ENCODE peak calls at places on chromosomes 1 and 21, in nine cellular contexts. R is left lung, T is hepatocyte, P is A673, O is tibial artery, J is A549, V is fibroblast of lung, U is sigmoid colon, S is K562. W is an unnamed sample.

GRCh38 chr1:115198938-115199337 is 109.6 kb upstream of the TSPAN2 start:
- DNase-seq in S (no peak), U (no peak), R (no peak), J (no peak), P (peak; percentile 56), O (no peak), V (peak; percentile 47), T (no peak), W (no peak)

GRCh38 chr1:222852326-222852725 is 37.5 kb downstream of the DISP1 start:
- DNase-seq in P (no peak), V (peak; percentile 79), O (no peak), S (no peak), T (no peak), J (no peak), U (no peak), R (no peak), W (peak; percentile 17)

GRCh38 chr1:117809764-117810163 is 119.7 kb downstream of the GDAP2 start:
- DNase-seq in U (no peak), V (no peak), P (no peak), S (no peak), J (no peak), T (no peak), R (no peak), O (no peak), W (no peak)

GRCh38 chr21:33412832-33413519 is 9.8 kb downstream of the IFNGR2 start:
- DNase-seq in P (no peak), U (no peak), J (no peak), R (no peak), T (peak; percentile 71), S (no peak), O (no peak), V (no peak), W (no peak)

GRCh38 chr1:160885080-160885479 is at the start of gene ITLN1:
- DNase-seq in T (no peak), U (no peak), O (no peak), J (no peak), R (no peak), P (no peak), V (no peak), S (no peak), W (no peak)

GRCh38 chr1:203263496-203263895 is 34.0 kb upstream of the CHIT1 start:
- DNase-seq in S (no peak), P (no peak), R (no peak), V (no peak), J (no peak), O (no peak), T (no peak), U (peak; percentile 58), W (no peak)

GRCh38 chr1:203185061-203185461 is 1.4 kb downstream of the CHI3L1 start:
- DNase-seq in J (no peak), U (no peak), V (no peak), T (no peak), O (no peak), P (no peak), S (no peak), R (no peak), W (no peak)

GRCh38 chr1:820962-821361 is 102.8 kb upstream of the SAMD11 start:
- DNase-seq in S (no peak), T (no peak), R (no peak), O (no peak), J (no peak), P (no peak), U (no peak), V (no peak), W (no peak)

GRCh38 chr1:35215346-35215745 is 22.4 kb upstream of the SFPQ start:
- DNase-seq in U (no peak), O (no peak), J (no peak), R (no peak), V (no peak), S (no peak), P (no peak), T (no peak), W (no peak)

DNA sequence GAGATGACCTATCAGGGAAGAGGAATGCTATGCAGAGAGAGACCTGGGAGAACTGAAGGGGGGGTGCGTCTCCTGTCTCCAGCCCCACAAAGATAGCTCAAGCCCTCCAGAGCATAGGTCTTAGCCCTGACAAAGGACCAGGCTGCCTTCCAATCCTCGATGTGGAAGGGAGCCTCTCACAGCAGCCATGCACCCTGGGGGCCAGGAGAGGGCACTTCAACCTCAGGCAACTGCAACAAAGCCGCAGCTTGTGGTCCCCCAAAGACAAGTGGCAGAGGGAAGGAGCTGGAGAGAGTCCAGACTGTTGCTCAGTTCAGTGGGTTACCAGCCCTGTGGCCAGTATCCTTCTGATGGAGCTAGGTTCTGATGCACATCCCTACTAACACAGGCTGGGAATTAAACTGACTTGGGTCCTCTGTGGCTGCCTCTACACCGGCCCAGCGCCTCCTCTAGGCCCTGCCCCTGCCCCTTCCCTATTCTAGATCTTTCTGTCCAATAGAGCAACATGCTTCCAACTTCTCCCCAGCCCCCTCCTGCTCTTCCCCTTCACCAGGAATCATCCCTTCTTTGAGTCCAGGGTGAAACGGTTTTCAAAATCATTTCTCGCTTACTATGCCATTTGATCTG is 100.7 kb upstream of the SPATA6 start:
- DNase-seq in P (peak; percentile 79), R (peak; percentile 70), T (peak; percentile 85), U (no peak), V (peak; percentile 58), O (peak; percentile 22), S (peak; percentile 49), J (peak; percentile 42), W (peak; percentile 29)
- TF ChIP-seq CTCF in P (peak; percentile 85), R (peak; percentile 33), T (peak; percentile 91), U (peak; percentile 14), V (peak; percentile 46), O (peak; percentile 49), S (peak; percentile 70), J (peak; percentile 43), W (peak; percentile 75)

DNA sequence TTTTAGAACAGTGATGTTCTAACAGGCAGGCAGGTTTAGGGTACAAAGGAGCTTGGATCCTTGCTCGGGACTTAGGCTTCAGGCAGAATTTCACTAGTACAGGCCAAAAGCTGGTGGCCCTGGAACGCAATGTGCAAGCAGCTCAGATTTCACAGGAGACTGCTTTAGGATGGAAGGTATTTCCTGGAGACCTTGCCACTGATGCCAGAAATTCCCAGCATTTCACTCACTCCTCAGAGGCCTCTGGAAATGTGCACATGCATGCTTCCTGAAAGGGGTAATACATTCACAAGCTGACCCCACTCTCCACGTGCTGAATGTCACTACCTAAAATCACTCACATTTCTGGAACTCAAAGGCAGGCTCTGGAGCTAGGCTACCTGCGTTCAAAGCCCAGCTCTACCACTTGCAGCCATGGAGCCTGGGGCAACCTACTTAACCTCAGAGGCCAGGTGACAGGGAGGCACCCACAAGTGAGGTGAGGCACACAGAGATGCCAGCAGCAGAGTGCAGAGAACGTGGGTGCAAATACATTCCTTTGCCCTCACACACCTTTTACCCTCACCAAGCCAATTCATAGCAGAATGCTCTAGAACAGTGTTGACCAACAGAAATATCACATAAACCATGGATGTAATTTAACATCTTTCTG is 56.5 kb downstream of the CDC7 start:
- DNase-seq in R (no peak), V (peak; percentile 51), S (no peak), J (no peak), P (no peak), T (no peak), O (no peak), U (no peak), W (no peak)
- H3K27ac ChIP-seq in R (no peak overlapping the region), V (no peak overlapping the region), S (no peak overlapping the region), J (peak overlapping the region; percentile 39), P (no peak overlapping the region), T (peak overlapping the region; percentile 27), O (no peak overlapping the region), U (peak overlapping the region; percentile 26), W (no peak overlapping the region)

GRCh38 chr1:7207875-7208646 is 422.8 kb downstream of the CAMTA1 start:
- DNase-seq in J (peak; percentile 67), O (no peak), V (peak; percentile 69), R (peak; percentile 51), S (peak; percentile 69), P (peak; percentile 84), U (no peak), T (peak; percentile 71), W (peak; percentile 42)
- TF ChIP-seq CTCF in J (no peak), O (peak; percentile 20), V (peak; percentile 71), R (peak; percentile 32), S (peak; percentile 91), P (peak; percentile 91), U (no peak), T (peak; percentile 57), W (peak; percentile 96)

GRCh38 chr1:234845836-234846235 is 235.9 kb upstream of the IRF2BP2 start:
- DNase-seq in O (no peak), R (no peak), S (no peak), V (no peak), U (no peak), T (no peak), J (no peak), P (no peak), W (no peak)
- H3K27ac ChIP-seq in O (no peak overlapping the region), R (no peak overlapping the region), S (no peak overlapping the region), V (no peak overlapping the region), U (no peak overlapping the region), T (no peak overlapping the region), J (no peak overlapping the region), P (no peak overlapping the region), W (no peak overlapping the region)

GRCh38 chr1:2611621-2612437 is 21.0 kb downstream of the MMEL1 start:
- DNase-seq in J (no peak), O (no peak), U (no peak), R (no peak), T (no peak), S (no peak), P (no peak), V (no peak), W (no peak)
- TF ChIP-seq CTCF in J (no peak), O (no peak), U (no peak), R (no peak), T (no peak), S (no peak), P (no peak), V (no peak), W (no peak)

DNA sequence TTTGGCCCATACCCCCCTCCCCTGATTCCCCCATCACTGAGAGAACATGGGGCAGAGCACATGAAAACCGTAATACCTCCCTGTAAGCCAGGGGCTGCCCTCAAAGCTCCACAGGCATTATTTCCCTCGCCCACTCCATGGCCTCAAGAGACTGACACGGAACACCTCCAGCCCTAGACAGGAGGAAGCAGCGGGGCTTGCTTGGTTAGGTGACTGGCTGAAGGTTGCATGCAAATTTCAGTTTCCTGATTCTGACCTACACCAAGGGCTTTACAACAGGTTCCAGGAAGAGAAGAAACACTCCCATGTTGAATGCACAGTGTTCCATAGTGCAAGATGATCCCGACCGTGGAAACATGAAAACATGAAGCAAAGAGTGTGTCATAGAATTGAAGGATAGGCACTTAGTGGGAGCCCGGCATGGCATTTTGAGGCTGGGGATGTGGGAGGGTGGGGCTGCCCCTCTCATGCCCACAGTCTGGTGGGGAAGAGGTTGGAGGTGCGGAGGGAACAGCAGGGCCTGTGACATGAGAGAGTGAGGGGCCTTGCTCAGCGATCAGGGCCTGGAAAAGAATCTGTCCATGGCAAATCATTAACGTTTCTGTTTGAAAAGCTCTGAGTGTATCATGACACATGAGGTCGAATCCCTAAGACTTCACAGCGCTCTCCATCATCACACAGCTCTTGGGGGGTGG is 33.5 kb downstream of the GPR137B start:
- DNase-seq in V (no peak), U (no peak), S (no peak), P (no peak), T (no peak), O (no peak), R (no peak), J (peak; percentile 13), W (no peak)
- H3K27ac ChIP-seq in V (no peak overlapping the region), U (no peak overlapping the region), S (no peak overlapping the region), P (no peak overlapping the region), T (no peak overlapping the region), O (no peak overlapping the region), R (no peak overlapping the region), J (peak overlapping the region; percentile 86), W (no peak overlapping the region)

W was measured in foreskin keratinocyte.